ENCODE peak calls at places on chromosome 15, in seven cellular contexts. T is EL, H is COLO829, O is COR-L47, L is AG04450, P is tibial nerve, V is DMS153. Z is an unnamed sample.
A peak's percentile ranks its signal among the peaks of the same experiment; 100 is the strongest.

GRCh38 chr15:99651023-99651807 is 82.0 kb downstream of the LYSMD4 start:
- DNase-seq in T (peak; percentile 74), O (no peak), L (no peak), P (no peak), H (no peak), V (no peak), Z (no peak)

GRCh38 chr15:53586815-53587214 is 172.6 kb downstream of the WDR72 start:
- DNase-seq in H (peak; percentile 34), O (peak; percentile 12), V (no peak), P (no peak), T (no peak), L (no peak), Z (peak; percentile 6)

GRCh38 chr15:83200589-83200988 is 7.0 kb downstream of the HDGFL3 start:
- DNase-seq in P (no peak), O (no peak), H (no peak), T (peak; percentile 32), L (no peak), V (no peak), Z (no peak)

GRCh38 chr15:31265871-31266711 is 60.5 kb upstream of the KLF13 start:
- DNase-seq in V (no peak), L (no peak), O (no peak), T (no peak), H (no peak), P (no peak), Z (peak; percentile 6)

GRCh38 chr15:90933310-90933709 is 961 bp upstream of the HDDC3 start:
- DNase-seq in L (no peak), V (no peak), T (no peak), O (no peak), H (no peak), P (no peak), Z (no peak)

GRCh38 chr15:53962646-53963561 is 15.3 kb upstream of the UNC13C start:
- DNase-seq in V (no peak), H (no peak), T (no peak), O (peak; percentile 32), L (no peak), P (no peak), Z (no peak)

GRCh38 chr15:50825946-50826345 is 60.4 kb upstream of the SPPL2A start:
- DNase-seq in V (no peak), H (no peak), L (no peak), O (no peak), T (no peak), P (no peak), Z (no peak)

GRCh38 chr15:40793216-40793989 is 13.5 kb upstream of the ZFYVE19 start:
- DNase-seq in O (no peak), L (peak; percentile 91), T (peak; percentile 93), P (no peak), V (no peak), H (no peak), Z (no peak)

GRCh38 chr15:69653846-69654245 is 201.2 kb downstream of the RPLP1 start:
- DNase-seq in P (no peak), T (no peak), H (no peak), V (no peak), O (no peak), L (no peak), Z (no peak)

GRCh38 chr15:59296181-59296617 is 76.5 kb downstream of the MYO1E start:
- DNase-seq in V (no peak), H (no peak), O (no peak), P (no peak), L (peak; percentile 51), T (peak; percentile 96), Z (no peak)

GRCh38 chr15:44763187-44763586 is 26.9 kb downstream of the TRIM69 start:
- DNase-seq in V (no peak), P (no peak), T (no peak), H (no peak), O (no peak), L (no peak), Z (no peak)

Z was measured in NCI-H146.